ENCODE peak calls at places on chromosomes 3 and 15, in four cellular contexts. M is dorsolateral prefrontal cortex; H is cardiac fibroblast; Y is CD8-positive, alpha-beta T cell. F is an unnamed sample.

GRCh38 chr15:85621096-85621495 is 173.6 kb downstream of the KLHL25 start:
- DNase-seq in M (no peak), H (peak), Y (no peak), F (no peak)

GRCh38 chr15:60787737-60788513 is 309.0 kb upstream of the ICE2 start:
- DNase-seq in M (no peak), H (peak), Y (peak), F (no peak)

GRCh38 chr15:48754011-48754410 is 56.9 kb downstream of the CEP152 start:
- DNase-seq in M (no peak), H (no peak), Y (no peak), F (no peak)

GRCh38 chr3:175005881-175006280 is 146.7 kb downstream of the NAALADL2 start:
- DNase-seq in M (no peak), H (no peak), Y (no peak), F (no peak)

GRCh38 chr3:140007946-140008692 is 73.1 kb downstream of the CLSTN2 start:
- DNase-seq in M (no peak), H (no peak), Y (no peak), F (no peak)

GRCh38 chr3:8210752-8211405 is 290.7 kb upstream of the LMCD1 start:
- DNase-seq in M (no peak), H (peak), Y (no peak), F (peak)

GRCh38 chr15:88331291-88331690 is 74.8 kb upstream of the NTRK3 start:
- DNase-seq in M (no peak), H (peak), Y (no peak), F (peak)

GRCh38 chr3:117408811-117409210 is 699.2 kb downstream of the TUSC7 start:
- DNase-seq in M (no peak), H (peak), Y (no peak), F (no peak)

GRCh38 chr3:172102123-172102882 is 62.9 kb downstream of the FNDC3B start:
- DNase-seq in M (no peak), H (no peak), Y (peak), F (peak)

GRCh38 chr15:89863918-89864317 is 29.9 kb downstream of the AP3S2 start:
- DNase-seq in M (no peak), H (peak), Y (no peak), F (no peak)
- TF ChIP-seq CTCF in M (no peak), H (peak), Y (no peak), F (no peak)

GRCh38 chr3:144966560-144966959 is 994.9 kb downstream of the DIPK2A start:
- DNase-seq in M (no peak), H (no peak), Y (no peak), F (no peak)

GRCh38 chr3:144968951-144969350 is 997.3 kb downstream of the DIPK2A start:
- DNase-seq in M (no peak), H (no peak), Y (no peak), F (no peak)

DNA sequence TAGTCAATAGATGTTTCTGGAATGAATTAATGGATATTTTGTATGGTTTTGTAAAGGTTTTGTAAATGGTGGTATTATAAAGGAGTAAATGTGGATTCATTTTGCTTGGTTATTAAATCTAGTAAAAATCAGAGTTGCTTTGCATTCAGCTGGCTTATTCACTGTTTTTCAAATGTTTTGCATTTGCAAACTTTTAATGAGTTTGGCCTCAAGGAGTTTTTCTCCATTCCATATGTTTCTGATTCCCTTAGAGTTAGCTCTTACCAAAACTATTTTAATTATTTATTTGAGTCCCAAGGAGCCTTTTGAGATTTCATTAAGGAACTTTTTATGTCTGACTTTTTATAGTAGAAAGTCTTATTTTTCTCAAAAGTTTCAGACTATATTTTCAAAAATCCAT is 992.2 kb downstream of the DIPK2A start:
- DNase-seq in M (no peak), H (no peak), Y (no peak), F (no peak)
- H3K4me3 ChIP-seq in M (no peak), H (no peak), Y (no peak), F (no peak)

GRCh38 chr3:127445581-127446368 is 144.8 kb downstream of the TPRA1 start:
- DNase-seq in M (peak), H (no peak), Y (no peak), F (peak)
- TF ChIP-seq CTCF in M (no peak), H (no peak), Y (no peak), F (no peak)

GRCh38 chr3:159762238-159762637 is 226.4 kb upstream of the IL12A start:
- DNase-seq in M (no peak), H (no peak), Y (no peak), F (peak)
- H3K4me3 ChIP-seq in M (no peak), H (no peak), Y (no peak), F (no peak)

GRCh38 chr15:34853001-34853758 is 57.8 kb upstream of the ACTC1 start:
- DNase-seq in M (no peak), H (peak), Y (no peak), F (no peak)
- TF ChIP-seq CTCF in M (no peak), H (no peak), Y (no peak), F (no peak)

GRCh38 chr3:47476644-47477199 is 981 bp upstream of the SCAP start:
- DNase-seq in M (no peak), H (no peak), Y (no peak), F (no peak)
- H3K4me3 ChIP-seq in M (peak), H (no peak), Y (peak), F (peak)

DNA sequence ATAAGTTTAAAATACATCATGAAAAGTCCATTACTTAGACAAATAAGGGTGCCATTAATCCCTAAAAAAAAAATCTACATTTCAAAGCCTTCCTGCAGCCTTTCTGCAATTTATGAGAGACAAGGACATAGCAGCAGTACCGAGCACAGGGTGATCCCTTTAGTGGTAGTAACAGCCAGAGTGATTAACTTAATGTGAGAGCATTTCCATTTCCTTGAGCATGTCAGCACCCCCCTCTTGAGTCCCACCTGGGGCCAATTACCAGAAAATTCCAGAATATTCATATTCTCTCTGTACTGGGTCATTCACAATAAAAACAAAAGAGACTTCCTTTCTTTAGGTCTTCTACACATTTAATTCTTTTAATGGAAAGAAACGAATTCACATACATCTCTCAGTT is 546.9 kb upstream of the CCDC54 start:
- DNase-seq in M (no peak), H (no peak), Y (no peak), F (no peak)
- TF ChIP-seq CTCF in M (no peak), H (no peak), Y (no peak), F (no peak)

GRCh38 chr3:189787622-189788021 is 156.4 kb downstream of the TP63 start:
- DNase-seq in M (no peak), H (peak), Y (no peak), F (peak)

GRCh38 chr3:189789432-189789831 is 158.2 kb downstream of the TP63 start:
- DNase-seq in M (no peak), H (no peak), Y (no peak), F (peak)

GRCh38 chr3:189792046-189792929 is 161.1 kb downstream of the TP63 start:
- DNase-seq in M (no peak), H (no peak), Y (no peak), F (peak)

GRCh38 chr3:189787191-189787590 is 156.0 kb downstream of the TP63 start:
- DNase-seq in M (no peak), H (no peak), Y (no peak), F (peak)

GRCh38 chr3:189790658-189791057 is 159.5 kb downstream of the TP63 start:
- DNase-seq in M (no peak), H (no peak), Y (no peak), F (peak)
- H3K4me3 ChIP-seq in M (no peak), H (no peak), Y (no peak), F (peak)

DNA sequence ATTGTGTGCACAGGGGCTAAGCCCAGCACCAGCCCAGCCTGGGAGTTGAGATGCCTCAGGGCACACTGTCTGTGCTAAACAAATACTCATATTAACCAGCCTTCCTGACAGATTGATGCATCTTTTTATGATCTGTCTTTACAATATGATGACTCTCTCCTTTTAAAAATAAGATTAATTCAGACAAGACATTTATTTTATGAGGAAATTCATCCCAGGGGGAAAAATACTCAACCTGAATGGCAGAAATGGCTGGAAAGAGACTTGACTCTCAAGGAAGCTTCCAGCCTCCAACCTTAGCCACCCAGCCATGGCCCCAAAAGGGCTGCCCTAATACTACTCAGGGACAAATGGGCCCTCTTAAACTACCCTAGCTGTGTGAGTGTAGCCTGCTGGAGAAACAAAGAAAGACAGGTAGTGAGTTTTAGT is 46.9 kb downstream of the NOX5 start:
- DNase-seq in M (no peak), H (no peak), Y (no peak), F (no peak)
- TF ChIP-seq CTCF in M (no peak), H (no peak), Y (no peak), F (no peak)

GRCh38 chr3:124107491-124107890 is 115.6 kb upstream of the ROPN1 start:
- DNase-seq in M (no peak), H (no peak), Y (no peak), F (no peak)

GRCh38 chr3:124108446-124108845 is 116.5 kb upstream of the ROPN1 start:
- DNase-seq in M (no peak), H (no peak), Y (no peak), F (no peak)

GRCh38 chr3:124101643-124102042 is 109.7 kb upstream of the ROPN1 start:
- DNase-seq in M (no peak), H (no peak), Y (no peak), F (no peak)

GRCh38 chr3:124107074-124107473 is 115.2 kb upstream of the ROPN1 start:
- DNase-seq in M (no peak), H (no peak), Y (no peak), F (no peak)
- H3K4me3 ChIP-seq in M (no peak), H (no peak), Y (no peak), F (no peak)

F was measured in epithelial cell of esophagus.